ENCODE peak calls at places on chromosomes 16 and 17, in nine cellular contexts. H, Z, T, P, U, K, V, F and X are unnamed samples.

GRCh38 chr17:46152423-46152822 is 40.8 kb downstream of the KANSL1 start:
- DNase-seq in K (no peak), Z (no peak), F (no peak), H (no peak), P (no peak), V (peak; percentile 85), T (no peak), U (no peak), X (no peak)

GRCh38 chr16:52533296-52533695 is 13.6 kb downstream of the TOX3 start:
- DNase-seq in U (no peak), T (no peak), P (no peak), V (no peak), H (no peak), F (no peak), K (no peak), Z (no peak), X (no peak)

GRCh38 chr17:49738456-49739163 is 25.3 kb downstream of the FAM117A start:
- DNase-seq in P (no peak), U (no peak), H (no peak), T (no peak), K (no peak), V (no peak), F (no peak), Z (no peak), X (no peak)

GRCh38 chr16:68843482-68844210 is at the start of gene TANGO6:
- DNase-seq in U (peak; percentile 77), F (peak; percentile 72), V (peak; percentile 84), T (peak; percentile 96), P (peak; percentile 92), Z (peak; percentile 66), K (peak; percentile 64), H (peak; percentile 96), X (peak; percentile 96)

GRCh38 chr16:84360170-84360569 is 8.2 kb upstream of the ATP2C2 start:
- DNase-seq in F (no peak), H (no peak), Z (peak; percentile 55), T (no peak), P (no peak), U (peak; percentile 60), V (no peak), K (peak; percentile 68), X (peak; percentile 37)

GRCh38 chr16:82935781-82936180 is 309.0 kb downstream of the CDH13 start:
- DNase-seq in Z (no peak), H (peak; percentile 78), U (no peak), P (no peak), V (no peak), T (no peak), F (no peak), K (no peak), X (no peak)

GRCh38 chr16:67967183-67967955 is 1.1 kb downstream of the SLC12A4 start:
- DNase-seq in T (no peak), F (no peak), H (peak; percentile 66), K (peak; percentile 40), Z (no peak), V (peak; percentile 17), P (no peak), U (no peak), X (peak; percentile 94)

GRCh38 chr16:81582655-81583441 is 138.2 kb downstream of the CMIP start:
- DNase-seq in T (no peak), K (no peak), V (no peak), Z (no peak), P (peak; percentile 37), F (no peak), U (no peak), H (no peak), X (peak; percentile 43)

DNA sequence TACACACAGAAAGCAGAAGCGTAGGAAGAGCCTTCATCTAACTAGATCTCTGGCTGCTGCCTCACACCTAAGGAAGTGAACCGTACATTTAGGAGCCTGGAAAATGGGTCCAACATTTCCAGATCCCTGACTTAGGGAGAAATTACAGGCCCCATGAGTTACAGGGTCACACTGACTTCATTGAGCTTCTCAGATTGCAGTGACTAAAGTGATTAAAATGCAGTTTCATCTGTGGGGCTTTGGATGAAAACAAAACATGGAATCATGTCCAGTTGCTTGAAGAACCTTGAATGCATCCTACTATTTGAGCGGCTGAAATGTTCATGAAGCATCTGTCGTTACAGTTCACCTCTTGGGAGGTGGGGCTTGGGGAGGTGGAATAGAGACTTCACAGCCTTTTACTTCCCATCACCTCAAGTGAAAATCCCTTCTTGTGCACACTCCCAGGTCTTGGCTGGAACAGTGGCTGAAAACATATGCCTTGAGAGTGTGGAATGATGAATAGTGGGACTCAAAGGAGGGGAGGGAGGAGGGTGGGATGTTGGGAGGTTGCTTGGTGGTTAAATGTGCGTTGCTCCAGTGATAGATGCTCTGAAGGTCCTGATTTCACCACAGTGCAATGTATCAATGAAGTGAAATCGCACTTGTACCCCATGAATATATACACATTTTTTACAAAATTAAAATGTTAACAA is 19.7 kb downstream of the TEKT3 start:
- DNase-seq in H (no peak), K (no peak), F (no peak), V (no peak), Z (peak; percentile 60), P (no peak), T (no peak), U (peak; percentile 66), X (peak; percentile 91)
- H2AFZ ChIP-seq in H (no peak overlapping the region), K (no peak overlapping the region), F (no peak overlapping the region), V (no peak overlapping the region), Z (no peak overlapping the region), P (no peak overlapping the region), T (no peak overlapping the region), U (no peak overlapping the region), X (peak overlapping the region; percentile 74)

GRCh38 chr17:63845509-63845908 is 3.0 kb upstream of the SMARCD2 start:
- DNase-seq in H (no peak), V (no peak), K (no peak), T (no peak), Z (no peak), P (no peak), F (no peak), U (no peak), X (no peak)

GRCh38 chr17:63853260-63853659 is 10.8 kb upstream of the SMARCD2 start:
- DNase-seq in T (no peak), V (no peak), H (peak; percentile 32), P (no peak), Z (no peak), U (no peak), F (no peak), K (no peak), X (no peak)

GRCh38 chr17:63847525-63848249 is 5.2 kb upstream of the SMARCD2 start:
- DNase-seq in T (no peak), P (no peak), V (peak; percentile 3), Z (no peak), F (no peak), U (no peak), H (no peak), K (no peak), X (peak; percentile 8)

GRCh38 chr17:63850401-63850800 is 7.9 kb upstream of the SMARCD2 start:
- DNase-seq in P (no peak), F (no peak), H (peak; percentile 40), K (no peak), U (no peak), V (peak; percentile 2), T (no peak), Z (no peak), X (no peak)

DNA sequence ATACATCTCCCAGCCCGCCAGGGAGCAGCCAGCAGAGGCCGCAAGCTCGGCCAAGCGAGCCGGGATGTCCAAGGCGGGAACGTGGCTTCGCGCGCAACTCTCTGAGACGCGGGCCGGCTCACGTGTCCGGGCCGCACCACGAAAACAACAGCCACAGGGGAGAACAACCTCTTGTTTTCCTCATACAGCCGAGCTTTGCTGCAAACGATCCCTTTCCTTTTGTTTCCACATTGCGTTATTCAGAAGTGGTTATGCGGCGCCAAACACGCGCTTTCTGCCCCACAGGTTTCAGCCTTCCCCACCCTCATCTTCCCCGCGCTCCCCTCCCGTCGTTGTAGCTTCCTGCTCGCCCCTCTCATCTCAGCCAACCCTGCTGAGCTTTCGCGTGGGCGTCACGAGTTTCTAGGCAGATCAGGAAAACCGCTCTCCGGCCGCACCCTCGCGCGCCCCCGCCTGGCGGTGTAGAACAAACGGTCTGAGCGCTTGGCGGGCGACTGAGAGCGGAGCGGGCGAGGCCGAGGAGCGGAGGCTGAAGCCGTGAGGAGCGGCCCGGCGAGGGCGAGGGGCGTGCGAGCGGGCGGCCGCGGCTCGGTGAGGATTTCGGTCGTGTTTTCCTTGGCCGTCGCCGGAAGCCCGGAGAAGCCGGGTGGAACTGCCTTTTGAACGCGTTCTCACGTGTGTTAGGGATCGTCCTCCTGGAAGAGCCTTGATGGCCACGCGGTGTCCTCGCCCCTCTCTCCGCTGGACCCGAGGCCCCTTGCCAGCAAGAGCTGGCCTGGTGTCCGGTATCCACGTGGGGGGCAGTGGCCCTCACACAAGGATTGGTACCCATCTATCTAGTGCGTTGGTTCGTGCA is 6.6 kb upstream of the SMARCD2 start:
- DNase-seq in K (peak; percentile 88), U (peak; percentile 82), Z (peak; percentile 72), T (peak; percentile 96), V (peak; percentile 40), H (peak; percentile 97), F (peak; percentile 61), P (peak; percentile 91), X (peak; percentile 99)
- H3K4me3 ChIP-seq in K (no peak overlapping the region), U (peak overlapping the region; percentile 19), Z (peak overlapping the region; percentile 38), T (peak overlapping the region; percentile 47), V (no peak overlapping the region), H (no peak overlapping the region), F (peak overlapping the region; percentile 53), P (no peak overlapping the region), X (peak overlapping the region; percentile 58)

GRCh38 chr17:48543854-48544355 is 1.0 kb downstream of the HOXB2 start:
- DNase-seq in U (no peak), F (no peak), K (peak; percentile 52), P (no peak), T (no peak), H (no peak), Z (no peak), V (no peak), X (peak; percentile 77)

GRCh38 chr17:48546187-48546923 is 1.4 kb upstream of the HOXB2 start:
- DNase-seq in P (peak; percentile 64), Z (no peak), K (peak; percentile 36), F (no peak), T (peak; percentile 80), U (no peak), H (no peak), V (no peak), X (no peak)

GRCh38 chr17:48545022-48545376 is at the start of gene HOXB2:
- DNase-seq in Z (no peak), V (no peak), P (no peak), K (peak; percentile 40), U (no peak), F (no peak), T (peak; percentile 49), H (no peak), X (no peak)

GRCh38 chr17:48544356-48545021 is 420 bp downstream of the HOXB2 start:
- DNase-seq in U (peak; percentile 94), F (no peak), H (no peak), P (peak; percentile 72), T (peak; percentile 77), K (peak; percentile 68), Z (peak; percentile 91), V (no peak), X (peak; percentile 69)

DNA sequence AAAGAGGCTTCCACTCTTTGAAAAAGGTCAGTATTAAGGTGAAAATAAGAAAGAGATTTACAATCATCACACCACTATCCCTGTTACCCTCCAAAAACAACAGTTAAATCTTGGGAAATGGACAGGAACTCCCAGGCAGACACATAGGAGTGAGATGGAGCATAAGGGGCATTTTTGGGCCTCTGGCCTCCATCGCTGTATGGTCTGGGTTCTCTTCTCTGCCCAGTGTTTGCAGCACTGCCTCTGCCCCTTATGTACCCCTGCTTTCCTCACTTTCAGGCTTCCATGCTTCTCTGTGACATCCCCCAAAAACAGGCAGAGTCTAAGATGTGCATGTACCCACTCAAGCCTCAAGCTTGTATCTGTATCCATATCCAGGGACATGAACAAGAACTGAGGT is 630 bp upstream of the HOXB2 start:
- DNase-seq in V (no peak), U (no peak), P (peak; percentile 1), T (no peak), K (no peak), H (no peak), F (no peak), Z (no peak), X (no peak)
- H3K4me2 ChIP-seq in V (no peak overlapping the region), U (peak overlapping the region; percentile 86), P (no peak overlapping the region), T (peak overlapping the region; percentile 74), K (peak overlapping the region; percentile 94), H (no peak overlapping the region), F (no peak overlapping the region), Z (peak overlapping the region; percentile 83), X (no peak overlapping the region)

GRCh38 chr17:22305356-22306071 is 613.2 kb downstream of the KCNJ18 start:
- DNase-seq in F (no peak), V (no peak), H (no peak), Z (no peak), U (no peak), T (no peak), P (no peak), K (no peak), X (no peak)

GRCh38 chr17:22301353-22301745 is 609.0 kb downstream of the KCNJ18 start:
- DNase-seq in K (no peak), H (no peak), Z (no peak), U (no peak), P (no peak), T (no peak), V (no peak), F (no peak), X (no peak)

GRCh38 chr17:22303096-22303495 is 610.8 kb downstream of the KCNJ18 start:
- DNase-seq in U (no peak), F (no peak), V (no peak), P (no peak), Z (no peak), H (no peak), K (no peak), T (no peak), X (no peak)

GRCh38 chr17:22304667-22305303 is 612.5 kb downstream of the KCNJ18 start:
- DNase-seq in U (no peak), T (no peak), K (no peak), V (no peak), H (no peak), F (no peak), Z (no peak), P (no peak), X (no peak)

DNA sequence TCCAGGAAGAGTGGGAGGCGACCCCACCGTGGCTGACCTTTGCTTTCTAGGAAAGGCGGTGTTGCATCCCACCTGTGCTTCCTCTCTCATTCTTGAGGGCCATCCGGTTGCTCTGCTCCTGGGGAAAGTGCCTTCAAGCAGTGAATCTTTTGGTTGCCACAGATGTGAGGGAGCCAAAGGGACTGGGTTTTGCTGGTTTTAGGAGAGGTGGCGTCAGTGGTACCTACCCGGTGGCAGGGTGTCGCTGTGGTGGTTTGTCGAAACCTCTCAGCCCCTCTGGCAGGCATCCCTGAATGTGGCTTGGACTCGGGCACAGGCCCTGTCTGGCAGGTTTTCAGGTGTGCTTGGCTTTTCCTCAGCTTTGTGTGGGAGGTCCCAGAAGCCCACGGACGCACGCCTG is 611.5 kb downstream of the KCNJ18 start:
- DNase-seq in V (no peak), K (no peak), T (no peak), H (no peak), U (no peak), F (no peak), P (no peak), Z (no peak), X (no peak)
- H2AFZ ChIP-seq in V (no peak overlapping the region), K (no peak overlapping the region), T (no peak overlapping the region), H (no peak overlapping the region), U (no peak overlapping the region), F (no peak overlapping the region), P (no peak overlapping the region), Z (no peak overlapping the region), X (no peak overlapping the region)